ENCODE peak calls at places on chromosomes 1 and 21, in six cellular contexts. B is adrenal gland; K is RWPE2; Z is CD8-positive, alpha-beta T cell; U is choroid plexus epithelial cell; G is heart left ventricle. N is an unnamed sample.

GRCh38 chr1:94637096-94637495 is 95.5 kb upstream of the F3 start:
- DNase-seq in U (no peak), B (no peak), K (no peak), G (no peak), Z (no peak), N (no peak)

GRCh38 chr1:36847761-36848160 is 186.6 kb downstream of the GRIK3 start:
- DNase-seq in U (no peak), G (no peak), B (no peak), Z (no peak), K (no peak), N (no peak)

GRCh38 chr1:28591708-28592313 is at the start of gene RAB42:
- DNase-seq in K (no peak), U (no peak), B (peak; percentile 59), Z (peak; percentile 24), G (peak; percentile 53), N (no peak)

GRCh38 chr1:47842228-47842627 is 155.0 kb downstream of the TRABD2B start:
- DNase-seq in G (no peak), B (no peak), Z (no peak), K (no peak), U (no peak), N (no peak)

GRCh38 chr1:9890224-9890731 is 19.8 kb downstream of the CTNNBIP1 start:
- DNase-seq in G (peak; percentile 77), B (peak; percentile 51), U (peak; percentile 91), K (peak; percentile 95), Z (no peak), N (peak; percentile 86)

GRCh38 chr1:38696371-38696770 is 163.2 kb downstream of the RRAGC start:
- DNase-seq in K (no peak), Z (no peak), B (no peak), G (no peak), U (no peak), N (no peak)

GRCh38 chr1:81670286-81670685 is 130.4 kb upstream of the ADGRL2 start:
- DNase-seq in K (no peak), Z (no peak), G (peak; percentile 89), B (peak; percentile 92), U (peak; percentile 98), N (peak; percentile 97)

GRCh38 chr1:107004421-107004820 is 52.1 kb upstream of the PRMT6 start:
- DNase-seq in G (no peak), B (no peak), U (no peak), Z (no peak), K (no peak), N (peak; percentile 7)

GRCh38 chr1:42758641-42759040 is 8.2 kb downstream of the P3H1 start:
- DNase-seq in B (no peak), U (no peak), G (no peak), K (no peak), Z (no peak), N (no peak)

GRCh38 chr21:41109174-41109573 is 58.8 kb upstream of the BACE2 start:
- DNase-seq in B (no peak), K (no peak), Z (no peak), U (no peak), G (no peak), N (no peak)

GRCh38 chr1:25037174-25038074 is 107.3 kb upstream of the RUNX3 start:
- DNase-seq in Z (peak; percentile 67), G (peak; percentile 33), B (peak; percentile 46), K (no peak), U (peak; percentile 51), N (no peak)

GRCh38 chr1:3790952-3791351 is 5.3 kb downstream of the LRRC47 start:
- DNase-seq in Z (no peak), B (no peak), K (no peak), G (no peak), U (no peak), N (no peak)

GRCh38 chr1:888297-888696 is 35.4 kb upstream of the SAMD11 start:
- DNase-seq in G (no peak), K (no peak), Z (no peak), U (no peak), B (no peak), N (no peak)

GRCh38 chr1:74426208-74426932 is 86.0 kb downstream of the LRRC53 start:
- DNase-seq in Z (no peak), B (no peak), K (no peak), U (no peak), G (no peak), N (no peak)

GRCh38 chr1:47682786-47683350 is 245.0 kb downstream of the FOXD2 start:
- DNase-seq in K (no peak), G (no peak), Z (no peak), B (no peak), U (no peak), N (no peak)

GRCh38 chr1:30645807-30646206 is 77.6 kb downstream of the MATN1 start:
- DNase-seq in K (no peak), B (no peak), Z (no peak), U (peak; percentile 7), G (no peak), N (no peak)

GRCh38 chr1:34980715-34981114 is 4.4 kb downstream of the TMEM35B start:
- DNase-seq in K (no peak), G (no peak), Z (no peak), U (no peak), B (no peak), N (no peak)

GRCh38 chr1:191963286-191963685 is 195.0 kb upstream of the RGS18 start:
- DNase-seq in U (peak; percentile 53), G (no peak), Z (no peak), B (no peak), K (no peak), N (peak; percentile 17)

GRCh38 chr21:46662765-46663500 is 27.5 kb downstream of the PRMT2 start:
- DNase-seq in U (no peak), G (no peak), B (no peak), Z (no peak), K (no peak), N (no peak)

GRCh38 chr21:46662367-46662654 is 26.8 kb downstream of the PRMT2 start:
- DNase-seq in G (no peak), Z (no peak), K (no peak), U (no peak), B (no peak), N (no peak)

GRCh38 chr21:46660505-46660904 is 25.0 kb downstream of the PRMT2 start:
- DNase-seq in Z (no peak), G (no peak), B (no peak), U (no peak), K (no peak), N (no peak)

GRCh38 chr21:46661211-46661625 is 25.7 kb downstream of the PRMT2 start:
- DNase-seq in B (peak; percentile 60), U (peak; percentile 93), Z (peak; percentile 52), K (no peak), G (peak; percentile 73), N (peak; percentile 87)

DNA sequence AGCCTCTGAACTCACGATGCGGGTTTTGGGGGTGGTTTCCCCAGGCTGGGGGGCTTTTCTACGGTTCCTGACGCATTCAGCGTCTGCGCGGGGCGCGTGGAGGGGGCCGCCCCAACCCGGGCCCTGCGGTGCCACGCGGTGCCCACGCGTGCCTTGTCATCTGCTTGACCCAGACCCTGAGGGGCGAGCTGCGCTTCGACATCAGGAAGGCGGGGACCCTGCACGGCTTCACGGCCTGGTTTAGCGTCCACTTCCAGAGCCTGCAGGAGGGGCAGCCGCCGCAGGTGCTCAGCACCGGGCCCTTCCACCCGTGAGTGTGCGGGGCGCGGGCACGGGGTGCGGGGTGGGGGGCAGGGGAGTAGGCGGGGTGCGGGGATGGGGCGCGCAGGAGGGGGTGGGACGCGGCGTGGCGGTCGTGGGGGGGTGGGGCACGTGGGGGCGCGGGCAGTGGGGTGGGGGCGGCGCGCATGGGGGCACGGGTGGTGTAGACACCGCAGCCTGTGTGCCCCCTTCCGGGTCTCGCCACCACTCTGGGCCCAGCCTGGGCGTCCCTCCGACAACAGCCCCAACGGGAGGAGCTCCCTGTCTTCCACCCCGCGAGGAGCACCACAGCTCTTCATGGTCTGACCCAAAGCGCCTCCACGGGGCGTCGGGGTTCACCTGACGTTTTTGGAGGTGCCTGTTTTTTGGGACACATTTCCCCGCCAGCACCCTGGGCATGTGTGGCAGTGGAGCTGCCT is 26.3 kb downstream of the PRMT2 start:
- DNase-seq in B (no peak), G (no peak), Z (no peak), K (no peak), U (no peak), N (no peak)
- H3K4me3 ChIP-seq in B (peak overlapping the region; percentile 32), G (peak overlapping the region; percentile 31), Z (no peak overlapping the region), K (peak overlapping the region; percentile 2), U (peak overlapping the region; percentile 39), N (peak overlapping the region; percentile 21)

DNA sequence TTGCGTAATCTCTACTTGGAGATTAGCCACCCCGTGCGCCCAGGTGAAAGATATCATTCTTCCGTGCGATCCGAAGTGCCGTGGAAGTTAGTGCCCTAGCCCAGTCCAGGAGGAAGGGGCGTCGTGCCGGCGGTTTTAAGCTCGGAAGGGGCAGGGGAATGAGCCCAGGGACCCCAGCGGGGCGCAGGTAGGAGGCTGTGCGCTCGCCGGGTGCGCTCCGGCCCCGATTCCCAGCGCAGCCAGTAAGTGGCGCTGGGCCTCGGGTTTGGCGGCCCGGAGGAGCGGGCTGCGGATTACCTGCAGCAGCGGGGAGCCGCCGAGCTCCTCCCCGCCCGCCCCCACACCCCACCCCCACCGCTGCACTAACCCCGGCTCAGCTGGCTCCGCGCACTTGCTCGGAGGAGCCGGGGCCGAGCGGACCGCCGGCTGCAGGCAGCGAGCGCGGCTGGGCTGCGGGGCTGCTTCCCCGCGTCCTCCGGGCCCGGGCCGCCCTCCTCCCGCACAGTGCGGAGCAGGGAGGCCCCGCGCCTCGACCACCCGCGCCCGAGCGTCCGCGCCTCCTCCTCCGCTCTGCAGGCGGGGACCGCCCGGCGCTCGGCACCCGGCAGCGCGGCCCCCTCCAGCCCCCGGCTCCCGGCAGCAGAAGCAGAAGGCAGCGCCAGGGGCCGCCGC is at the start of gene RYR2:
- DNase-seq in K (no peak), G (peak; percentile 72), U (peak; percentile 40), Z (no peak), B (no peak), N (no peak)
- TF ChIP-seq CTCF in K (no peak), G (peak; percentile 52), U (peak; percentile 46), Z (no peak), B (no peak), N (no peak)

GRCh38 chr1:172394811-172395210 is 25.7 kb upstream of the C1orf105 start:
- DNase-seq in K (no peak), B (no peak), Z (no peak), U (no peak), G (no peak), N (no peak)
- H3K4me3 ChIP-seq in K (no peak overlapping the region), B (no peak overlapping the region), Z (peak overlapping the region; percentile 29), U (no peak overlapping the region), G (no peak overlapping the region), N (no peak overlapping the region)

GRCh38 chr1:228689255-228689654 is 46.0 kb upstream of the RHOU start:
- DNase-seq in K (no peak), B (no peak), U (no peak), G (no peak), Z (no peak), N (no peak)

GRCh38 chr1:228695015-228695955 is 40.0 kb upstream of the RHOU start:
- DNase-seq in B (no peak), Z (no peak), K (no peak), G (no peak), U (no peak), N (no peak)

GRCh38 chr1:228687562-228687961 is 47.7 kb upstream of the RHOU start:
- DNase-seq in B (no peak), K (no peak), Z (no peak), U (no peak), G (no peak), N (no peak)

GRCh38 chr1:228697209-228698016 is 37.9 kb upstream of the RHOU start:
- DNase-seq in Z (no peak), K (no peak), G (peak; percentile 60), U (peak; percentile 95), B (peak; percentile 72), N (peak; percentile 96)

DNA sequence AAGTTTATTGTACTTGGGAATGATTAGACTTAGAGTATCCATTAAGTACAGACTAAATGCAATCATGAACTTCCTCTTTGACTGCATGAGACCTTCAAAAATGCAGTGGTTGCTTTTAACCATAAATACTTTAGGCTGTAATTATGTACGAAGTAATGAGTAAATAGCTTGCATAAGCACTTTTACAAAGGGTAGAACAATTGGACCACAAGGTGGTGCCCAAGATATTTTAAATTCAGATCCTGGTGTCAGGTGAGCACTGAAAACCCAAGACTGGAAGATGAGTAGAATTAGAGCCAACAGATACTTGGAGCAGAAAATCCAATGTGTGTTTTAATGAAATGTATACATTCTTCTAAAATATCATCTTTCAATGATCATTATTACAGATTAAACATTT is 43.4 kb upstream of the RHOU start:
- DNase-seq in U (peak; percentile 79), G (no peak), B (peak; percentile 48), Z (no peak), K (no peak), N (peak; percentile 74)
- TF ChIP-seq CTCF in U (peak; percentile 58), G (peak; percentile 41), B (peak; percentile 52), Z (peak; percentile 51), K (peak; percentile 46), N (peak; percentile 42)

N was measured in fibroblast of pulmonary artery.